ENCODE peak calls at places on chromosomes 4 and X, in five cellular contexts. One of them, this sample, is unnamed.

GRCh38 chr4:54423066-54423465 is 194.0 kb downstream of the PDGFRA start:
- DNase-seq in transverse colon: no peak
- DNase-seq in suprapubic skin: no peak
- DNase-seq in GM23338: no peak
- DNase-seq in prostate gland: no peak
- DNase-seq in this sample: no peak

GRCh38 chrX:2474280-2474962 is 26.4 kb downstream of the DHRSX start:
- DNase-seq in GM23338: peak
- DNase-seq in prostate gland: no peak
- DNase-seq in transverse colon: no peak
- DNase-seq in suprapubic skin: peak
- DNase-seq in this sample: no peak

GRCh38 chrX:110966839-110967238 is 129.2 kb upstream of the PAK3 start:
- DNase-seq in prostate gland: no peak
- DNase-seq in suprapubic skin: no peak
- DNase-seq in transverse colon: no peak
- DNase-seq in GM23338: no peak
- DNase-seq in this sample: no peak

GRCh38 chr4:22487333-22487732 is 28.5 kb downstream of the ADGRA3 start:
- DNase-seq in transverse colon: no peak
- DNase-seq in suprapubic skin: no peak
- DNase-seq in GM23338: no peak
- DNase-seq in prostate gland: no peak
- DNase-seq in this sample: no peak

GRCh38 chr4:158079661-158080060 is 93.2 kb downstream of the GASK1B start:
- DNase-seq in suprapubic skin: no peak
- DNase-seq in transverse colon: no peak
- DNase-seq in prostate gland: no peak
- DNase-seq in GM23338: no peak
- DNase-seq in this sample: peak

GRCh38 chr4:80407246-80407645 is 71.7 kb downstream of the CFAP299 start:
- DNase-seq in GM23338: no peak
- DNase-seq in prostate gland: no peak
- DNase-seq in suprapubic skin: no peak
- DNase-seq in transverse colon: no peak
- DNase-seq in this sample: peak

GRCh38 chrX:97897998-97898397 is 1014.3 kb downstream of the RPA4 start:
- DNase-seq in prostate gland: no peak
- DNase-seq in suprapubic skin: no peak
- DNase-seq in GM23338: peak
- DNase-seq in transverse colon: no peak
- DNase-seq in this sample: no peak

GRCh38 chr4:80005863-80006262 is 67.2 kb downstream of the ANTXR2 start:
- DNase-seq in GM23338: no peak
- DNase-seq in prostate gland: no peak
- DNase-seq in suprapubic skin: no peak
- DNase-seq in transverse colon: no peak
- DNase-seq in this sample: no peak

GRCh38 chr4:36187723-36188333 is 56.5 kb downstream of the ARAP2 start:
- DNase-seq in prostate gland: no peak
- DNase-seq in GM23338: peak
- DNase-seq in suprapubic skin: no peak
- DNase-seq in transverse colon: no peak
- DNase-seq in this sample: no peak

GRCh38 chrX:44025611-44026010 is 52.4 kb upstream of the NDP start:
- DNase-seq in suprapubic skin: no peak
- DNase-seq in prostate gland: no peak
- DNase-seq in GM23338: no peak
- DNase-seq in transverse colon: no peak
- DNase-seq in this sample: no peak

GRCh38 chr4:87073187-87073569 is 138.4 kb downstream of the AFF1 start:
- DNase-seq in GM23338: no peak
- DNase-seq in prostate gland: no peak
- DNase-seq in suprapubic skin: no peak
- DNase-seq in transverse colon: no peak
- DNase-seq in this sample: no peak

GRCh38 chr4:101200561-101200960 is 146.8 kb downstream of the PPP3CA start:
- DNase-seq in suprapubic skin: no peak
- DNase-seq in prostate gland: no peak
- DNase-seq in GM23338: no peak
- DNase-seq in transverse colon: no peak
- DNase-seq in this sample: no peak

GRCh38 chr4:87309625-87310024 is 13.1 kb downstream of the HSD17B13 start:
- DNase-seq in GM23338: no peak
- DNase-seq in suprapubic skin: no peak
- DNase-seq in prostate gland: no peak
- DNase-seq in transverse colon: no peak
- DNase-seq in this sample: no peak

GRCh38 chr4:148831945-148832344 is 389.7 kb upstream of the NR3C2 start:
- DNase-seq in suprapubic skin: no peak
- DNase-seq in prostate gland: no peak
- DNase-seq in transverse colon: no peak
- DNase-seq in GM23338: no peak
- DNase-seq in this sample: no peak

GRCh38 chrX:7294483-7294882 is 146.5 kb upstream of the PUDP start:
- DNase-seq in GM23338: no peak
- DNase-seq in suprapubic skin: no peak
- DNase-seq in prostate gland: no peak
- DNase-seq in transverse colon: no peak
- DNase-seq in this sample: no peak

GRCh38 chrX:39815621-39816020 is 282.1 kb downstream of the BCOR start:
- DNase-seq in GM23338: peak
- DNase-seq in transverse colon: no peak
- DNase-seq in prostate gland: no peak
- DNase-seq in suprapubic skin: no peak
- DNase-seq in this sample: no peak

GRCh38 chr4:128288689-128289106 is 1.1 kb upstream of the PGRMC2 start:
- DNase-seq in prostate gland: peak
- DNase-seq in suprapubic skin: no peak
- DNase-seq in transverse colon: peak
- DNase-seq in GM23338: peak
- DNase-seq in this sample: no peak

GRCh38 chrX:68757331-68757730 is 71.5 kb upstream of the EFNB1 start:
- DNase-seq in prostate gland: no peak
- DNase-seq in suprapubic skin: no peak
- DNase-seq in transverse colon: no peak
- DNase-seq in GM23338: no peak
- DNase-seq in this sample: no peak
- H3K4me3 ChIP-seq in prostate gland: no peak
- H3K4me3 ChIP-seq in suprapubic skin: no peak
- H3K4me3 ChIP-seq in transverse colon: no peak
- H3K4me3 ChIP-seq in GM23338: no peak
- H3K4me3 ChIP-seq in this sample: no peak

DNA sequence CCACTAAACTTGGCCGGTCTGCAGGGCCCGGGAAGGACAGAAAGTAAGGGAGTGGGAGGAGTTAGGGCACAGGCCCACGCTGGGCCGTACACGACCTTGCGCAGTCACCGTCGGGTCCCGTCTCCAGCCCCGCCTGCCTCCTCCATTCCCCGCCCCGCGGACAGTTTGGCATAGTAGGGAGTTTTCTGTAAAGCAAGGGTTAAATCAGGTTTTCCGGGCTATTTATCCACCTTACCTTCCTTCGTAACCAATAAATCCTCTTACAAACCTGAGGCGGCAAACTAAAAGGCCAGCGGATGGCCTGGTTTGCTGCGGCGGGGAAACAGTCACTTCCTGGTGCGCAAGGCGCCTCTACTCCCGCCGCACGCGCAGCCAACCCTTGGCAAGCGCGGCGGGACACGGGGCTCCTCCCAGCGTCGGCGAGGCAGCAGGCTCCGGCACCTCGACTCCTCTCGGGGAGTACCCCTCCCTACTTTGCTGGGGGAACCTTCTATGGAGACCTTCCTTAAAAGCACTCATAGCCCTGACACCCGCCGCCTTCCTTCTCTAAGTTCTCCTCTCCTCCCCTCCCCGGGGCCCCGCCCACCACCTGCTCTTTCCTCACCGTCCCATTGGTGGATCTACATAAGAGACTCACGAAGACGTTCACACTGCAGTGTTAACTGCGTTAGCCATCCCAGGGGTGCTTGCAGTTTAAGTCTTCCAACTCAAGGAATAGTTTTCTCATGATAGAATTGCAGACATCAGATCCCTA is at the start of gene TRMT2B:
- DNase-seq in GM23338: peak
- DNase-seq in suprapubic skin: peak
- DNase-seq in prostate gland: peak
- DNase-seq in transverse colon: peak
- DNase-seq in this sample: peak
- TF ChIP-seq POLR2AphosphoS5 in GM23338: no peak
- TF ChIP-seq POLR2AphosphoS5 in suprapubic skin: no peak
- TF ChIP-seq POLR2AphosphoS5 in prostate gland: peak
- TF ChIP-seq POLR2AphosphoS5 in transverse colon: peak
- TF ChIP-seq POLR2AphosphoS5 in this sample: peak

DNA sequence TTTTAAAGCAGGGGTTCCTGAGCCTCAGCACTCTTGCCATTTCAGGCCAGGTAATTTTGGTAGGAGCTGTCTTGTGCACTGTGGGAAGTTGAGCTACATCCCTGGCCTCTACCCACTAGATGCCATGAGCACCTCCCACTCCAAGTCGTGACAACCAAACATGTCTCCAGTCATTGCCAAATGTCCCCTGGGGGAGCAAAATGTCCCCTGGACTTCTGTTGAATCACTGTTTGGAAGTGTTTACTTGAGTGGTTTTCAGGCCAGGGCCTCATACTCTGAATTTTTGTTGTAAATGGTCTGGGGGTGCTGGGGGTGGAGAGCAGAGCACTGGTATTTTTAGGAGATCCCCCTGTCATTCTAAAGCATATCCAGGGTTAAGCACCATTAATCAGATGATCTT is 3.2 kb downstream of the PDK3 start:
- DNase-seq in GM23338: no peak
- DNase-seq in suprapubic skin: no peak
- DNase-seq in transverse colon: no peak
- DNase-seq in prostate gland: no peak
- DNase-seq in this sample: no peak
- H3K4me3 ChIP-seq in GM23338: no peak
- H3K4me3 ChIP-seq in suprapubic skin: no peak
- H3K4me3 ChIP-seq in transverse colon: no peak
- H3K4me3 ChIP-seq in prostate gland: no peak
- H3K4me3 ChIP-seq in this sample: no peak

GRCh38 chr4:138118270-138118669 is 123.9 kb downstream of the SLC7A11 start:
- DNase-seq in GM23338: no peak
- DNase-seq in transverse colon: no peak
- DNase-seq in suprapubic skin: no peak
- DNase-seq in prostate gland: no peak
- DNase-seq in this sample: no peak
- TF ChIP-seq POLR2AphosphoS5 in GM23338: no peak
- TF ChIP-seq POLR2AphosphoS5 in transverse colon: no peak
- TF ChIP-seq POLR2AphosphoS5 in suprapubic skin: no peak
- TF ChIP-seq POLR2AphosphoS5 in prostate gland: no peak
- TF ChIP-seq POLR2AphosphoS5 in this sample: no peak

GRCh38 chr4:6562931-6563901 is 11.8 kb upstream of the MAN2B2 start:
- DNase-seq in prostate gland: no peak
- DNase-seq in suprapubic skin: no peak
- DNase-seq in transverse colon: peak
- DNase-seq in GM23338: peak
- DNase-seq in this sample: no peak

GRCh38 chr4:6566582-6567190 is 8.3 kb upstream of the MAN2B2 start:
- DNase-seq in suprapubic skin: no peak
- DNase-seq in GM23338: no peak
- DNase-seq in transverse colon: no peak
- DNase-seq in prostate gland: no peak
- DNase-seq in this sample: no peak

GRCh38 chr4:6561706-6562371 is 13.2 kb upstream of the MAN2B2 start:
- DNase-seq in transverse colon: no peak
- DNase-seq in GM23338: no peak
- DNase-seq in suprapubic skin: no peak
- DNase-seq in prostate gland: no peak
- DNase-seq in this sample: no peak

GRCh38 chr4:6565691-6566431 is 9.1 kb upstream of the MAN2B2 start:
- DNase-seq in transverse colon: no peak
- DNase-seq in suprapubic skin: no peak
- DNase-seq in GM23338: no peak
- DNase-seq in prostate gland: peak
- DNase-seq in this sample: no peak

DNA sequence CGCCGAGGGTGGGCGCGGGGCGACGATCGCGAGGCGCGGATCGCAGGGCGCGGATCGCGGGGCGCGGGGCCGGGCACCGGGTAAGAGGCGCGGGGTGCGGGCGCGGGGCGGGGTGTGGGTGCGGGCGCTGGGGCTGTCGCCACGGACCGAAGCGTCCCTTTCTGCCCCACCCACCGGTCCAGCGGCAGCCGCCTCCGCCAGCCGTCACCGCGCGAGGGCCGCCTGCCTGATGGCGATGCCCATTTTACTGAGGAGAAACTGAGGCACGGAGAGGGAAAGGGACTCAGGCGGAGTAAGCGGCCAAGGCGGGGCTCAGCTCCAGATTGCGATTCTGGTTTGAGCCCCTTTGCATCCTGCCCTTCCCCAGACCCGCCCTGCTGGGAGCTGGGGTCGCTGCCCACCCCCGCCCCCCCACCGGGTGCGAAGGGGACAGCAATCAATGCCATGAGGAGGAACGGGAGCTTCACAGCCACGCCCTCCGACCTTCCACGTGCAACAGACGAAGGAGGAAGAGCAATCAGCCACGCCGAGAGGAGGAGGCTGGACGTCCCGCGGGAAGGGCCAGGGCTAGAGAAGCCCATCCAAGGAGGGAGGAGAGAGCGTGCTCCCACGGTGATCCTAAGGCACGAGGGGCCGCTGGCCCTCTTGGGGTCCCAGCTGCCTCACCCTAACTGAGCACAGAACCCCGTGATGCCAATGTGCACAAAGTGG is 10.9 kb upstream of the MAN2B2 start:
- DNase-seq in transverse colon: no peak
- DNase-seq in suprapubic skin: no peak
- DNase-seq in prostate gland: no peak
- DNase-seq in GM23338: peak
- DNase-seq in this sample: no peak
- H3K4me3 ChIP-seq in transverse colon: no peak
- H3K4me3 ChIP-seq in suprapubic skin: peak
- H3K4me3 ChIP-seq in prostate gland: peak
- H3K4me3 ChIP-seq in GM23338: peak
- H3K4me3 ChIP-seq in this sample: peak